ENCODE peak calls at places on chromosomes 12 and 14, in ten cellular contexts. X, F, U, N, C, B, S, E, H and Q are unnamed samples.

GRCh38 chr12:59927041-59927440 is 331.2 kb downstream of the SLC16A7 start:
- DNase-seq in C (no peak), F (no peak), S (no peak), U (no peak), B (no peak), X (no peak), H (no peak), N (no peak), E (no peak), Q (no peak)

GRCh38 chr14:21136024-21136423 is 19.8 kb downstream of the OR5AU1 start:
- DNase-seq in X (no peak), U (peak), C (no peak), F (no peak), B (no peak), N (peak), H (no peak), S (no peak), E (no peak), Q (no peak)

GRCh38 chr14:68935761-68936209 is 43.3 kb downstream of the ACTN1 start:
- DNase-seq in S (peak), E (no peak), H (no peak), F (no peak), N (no peak), B (no peak), U (no peak), X (no peak), C (no peak), Q (peak)

GRCh38 chr12:89016970-89017778 is 335.1 kb downstream of the DUSP6 start:
- DNase-seq in E (peak), B (peak), F (no peak), H (no peak), X (no peak), U (peak), C (peak), S (no peak), N (peak), Q (peak)

GRCh38 chr12:26701604-26702215 is 131.3 kb downstream of the ITPR2 start:
- DNase-seq in N (peak), S (no peak), U (peak), H (no peak), X (no peak), B (no peak), C (no peak), F (peak), E (no peak), Q (no peak)

GRCh38 chr14:31932675-31933074 is 144.4 kb upstream of the ARHGAP5 start:
- DNase-seq in S (no peak), C (no peak), H (no peak), N (no peak), F (no peak), U (no peak), X (no peak), E (no peak), B (no peak), Q (no peak)

GRCh38 chr12:119699199-119699765 is 31.3 kb downstream of the PRKAB1 start:
- DNase-seq in B (no peak), F (peak), C (no peak), U (no peak), E (no peak), N (no peak), X (no peak), H (no peak), S (no peak), Q (no peak)

GRCh38 chr14:61925043-61925442 is 162.8 kb downstream of the SNAPC1 start:
- DNase-seq in B (no peak), H (no peak), N (peak), F (no peak), S (no peak), C (peak), X (no peak), U (no peak), E (no peak), Q (no peak)

GRCh38 chr12:6767301-6767591 is 1.1 kb downstream of the PTMS start:
- DNase-seq in S (no peak), E (no peak), N (no peak), U (no peak), B (no peak), C (no peak), H (no peak), F (no peak), X (no peak), Q (no peak)

GRCh38 chr14:46344327-46344937 is 307.1 kb downstream of the RPL10L start:
- DNase-seq in S (no peak), C (peak), E (no peak), B (no peak), X (no peak), F (no peak), H (no peak), U (no peak), N (peak), Q (no peak)

GRCh38 chr12:120234643-120235368 is 30.7 kb downstream of the PXN start:
- DNase-seq in U (peak), S (peak), N (no peak), F (peak), X (peak), B (peak), C (peak), H (peak), E (no peak), Q (peak)

GRCh38 chr12:128408669-128409068 is 141.7 kb downstream of the TMEM132C start:
- DNase-seq in H (no peak), F (no peak), B (no peak), C (no peak), U (no peak), E (no peak), S (no peak), X (no peak), N (no peak), Q (no peak)

GRCh38 chr14:66495214-66496098 is 9.3 kb downstream of the CCDC196 start:
- DNase-seq in S (peak), C (peak), H (no peak), F (peak), U (peak), E (peak), X (no peak), B (no peak), N (peak), Q (peak)

GRCh38 chr14:23562822-23563472 is 4.6 kb downstream of the AP1G2 start:
- DNase-seq in N (peak), F (no peak), S (peak), C (peak), U (peak), X (no peak), B (peak), H (no peak), E (peak), Q (no peak)

GRCh38 chr14:30180219-30180618 is 252.6 kb upstream of the PRKD1 start:
- DNase-seq in F (no peak), N (no peak), X (no peak), H (no peak), E (no peak), B (no peak), S (no peak), U (no peak), C (no peak), Q (no peak)

GRCh38 chr12:104718581-104718980 is 239.5 kb downstream of the SLC41A2 start:
- DNase-seq in X (no peak), B (no peak), C (no peak), E (no peak), S (no peak), U (no peak), H (no peak), F (no peak), N (no peak), Q (no peak)

GRCh38 chr12:64544796-64545382 is 65.4 kb upstream of the RASSF3 start:
- DNase-seq in F (no peak), S (no peak), B (no peak), E (no peak), N (no peak), X (no peak), H (no peak), U (no peak), C (no peak), Q (no peak)

GRCh38 chr14:31568671-31569070 is 7.5 kb downstream of the NUBPL start:
- DNase-seq in E (no peak), X (no peak), U (no peak), F (peak), B (no peak), H (no peak), N (peak), S (no peak), C (no peak), Q (no peak)

GRCh38 chr12:74608376-74608775 is 70.7 kb downstream of the ATXN7L3B start:
- DNase-seq in N (no peak), H (no peak), E (no peak), U (no peak), F (no peak), B (no peak), C (no peak), X (no peak), S (no peak), Q (no peak)

GRCh38 chr14:22852940-22853767 is 16.8 kb downstream of the MMP14 start:
- DNase-seq in U (peak), F (no peak), H (peak), E (peak), X (peak), C (peak), B (peak), N (peak), S (peak), Q (peak)

GRCh38 chr14:50961606-50962259 is 17.4 kb upstream of the PYGL start:
- DNase-seq in S (no peak), H (no peak), B (no peak), X (no peak), N (no peak), C (no peak), E (no peak), U (peak), F (peak), Q (peak)

GRCh38 chr14:55098561-55098898 is 30.5 kb upstream of the LGALS3 start:
- DNase-seq in B (no peak), U (no peak), C (no peak), S (no peak), X (no peak), E (no peak), F (no peak), N (no peak), H (no peak), Q (no peak)

GRCh38 chr14:101412741-101413140 is 148.6 kb upstream of the DIO3 start:
- DNase-seq in C (no peak), N (no peak), E (no peak), X (no peak), B (no peak), S (no peak), H (no peak), U (peak), F (no peak), Q (no peak)

GRCh38 chr12:121465921-121466799 is 66.2 kb downstream of the RNF34 start:
- DNase-seq in C (peak), X (no peak), U (peak), F (no peak), S (peak), B (no peak), H (no peak), E (peak), N (peak), Q (no peak)

DNA sequence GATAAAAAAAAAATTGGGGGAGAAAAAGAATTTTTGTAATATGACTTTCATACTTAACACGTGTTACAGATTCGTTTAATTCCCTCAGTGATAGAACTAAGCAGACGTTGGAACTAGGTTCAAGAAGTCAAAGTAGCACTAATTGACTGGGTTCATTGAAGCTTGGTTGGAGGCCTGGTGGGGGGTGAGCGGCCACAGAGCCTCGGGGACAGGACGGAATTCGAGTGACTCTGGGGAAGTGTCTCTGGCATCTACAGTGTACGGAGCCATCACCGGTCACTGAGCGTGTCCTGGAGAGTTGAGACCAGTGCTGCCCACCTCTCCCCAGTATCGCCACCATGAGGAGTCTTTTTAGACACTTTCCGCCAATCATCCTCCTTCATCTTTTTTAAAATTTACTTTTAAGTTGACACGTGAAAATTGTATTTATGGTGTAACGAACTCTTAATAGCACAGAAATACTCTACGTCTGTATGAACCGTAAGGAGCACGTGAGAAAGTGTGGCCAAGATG is 1.3 kb downstream of the ZFYVE21 start:
- DNase-seq in N (no peak), H (no peak), B (no peak), F (no peak), C (no peak), X (no peak), E (no peak), S (no peak), U (no peak), Q (no peak)
- TF ChIP-seq CTCF in N (no peak), H (no peak), B (no peak), F (no peak), C (no peak), X (no peak), E (no peak), S (no peak), U (no peak), Q (no peak)

DNA sequence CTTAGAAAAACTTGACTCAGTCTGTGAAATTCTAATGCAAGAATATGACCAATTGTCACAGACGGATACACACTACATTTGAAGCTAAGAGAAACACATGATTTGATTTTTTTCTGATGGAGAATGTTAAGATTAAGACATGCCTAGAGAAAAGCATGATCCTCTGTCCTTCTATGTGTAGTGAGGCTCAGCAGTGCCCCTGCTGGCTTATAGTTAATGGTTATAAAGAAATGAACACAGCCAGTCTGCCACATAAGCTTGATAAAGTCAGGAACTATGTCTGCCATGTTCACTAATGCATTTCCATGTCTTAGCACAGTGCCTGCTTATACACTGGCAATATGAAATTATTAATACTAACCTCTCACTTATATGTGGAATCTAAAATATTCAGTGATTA is 168.1 kb upstream of the DAAM1 start:
- DNase-seq in H (no peak), S (no peak), E (no peak), C (peak), U (no peak), B (no peak), X (no peak), N (peak), F (no peak), Q (no peak)
- TF ChIP-seq CTCF in H (no peak), S (no peak), E (peak), C (peak), U (peak), B (peak), X (no peak), N (peak), F (peak), Q (no peak)

GRCh38 chr14:106790189-106791036 is 1264.0 kb downstream of the TMEM121 start:
- DNase-seq in S (peak), U (peak), E (peak), X (no peak), H (no peak), C (no peak), N (peak), B (peak), F (no peak), Q (peak)
- TF ChIP-seq CTCF in S (peak), U (peak), E (peak), X (peak), H (no peak), C (no peak), N (peak), B (peak), F (peak), Q (no peak)

GRCh38 chr14:75240781-75241180 is 37.8 kb upstream of the FOS start:
- DNase-seq in H (no peak), B (no peak), U (no peak), X (no peak), E (no peak), F (no peak), C (no peak), S (no peak), N (no peak), Q (no peak)

GRCh38 chr14:75234173-75234855 is 44.3 kb upstream of the FOS start:
- DNase-seq in H (peak), N (no peak), C (no peak), X (no peak), U (no peak), F (peak), B (peak), S (no peak), E (no peak), Q (no peak)

GRCh38 chr14:75242546-75243273 is 35.9 kb upstream of the FOS start:
- DNase-seq in S (no peak), X (no peak), E (no peak), F (peak), U (no peak), C (no peak), N (no peak), B (peak), H (no peak), Q (no peak)

GRCh38 chr14:75236897-75237296 is 41.7 kb upstream of the FOS start:
- DNase-seq in U (no peak), X (no peak), C (no peak), S (no peak), F (no peak), N (no peak), B (no peak), H (no peak), E (no peak), Q (no peak)

GRCh38 chr14:75238728-75239455 is 39.7 kb upstream of the FOS start:
- DNase-seq in E (no peak), X (no peak), S (peak), F (no peak), B (peak), H (no peak), N (no peak), C (no peak), U (no peak), Q (no peak)
- TF ChIP-seq CTCF in E (no peak), X (no peak), S (no peak), F (no peak), B (peak), H (no peak), N (no peak), C (no peak), U (no peak), Q (no peak)

GRCh38 chr12:48159976-48160525 is 2.7 kb upstream of the ASB8 start:
- DNase-seq in X (no peak), S (no peak), C (no peak), U (no peak), E (no peak), H (no peak), F (no peak), N (no peak), B (no peak), Q (no peak)

GRCh38 chr12:48156648-48157015 is 683 bp downstream of the ASB8 start:
- DNase-seq in F (no peak), U (no peak), N (peak), B (no peak), H (no peak), E (no peak), S (no peak), C (no peak), X (no peak), Q (no peak)

GRCh38 chr12:48157016-48157888 is at the start of gene ASB8:
- DNase-seq in E (peak), H (peak), S (peak), B (peak), F (peak), X (peak), U (peak), N (peak), C (peak), Q (peak)

GRCh38 chr12:48160807-48161206 is 3.5 kb upstream of the ASB8 start:
- DNase-seq in U (no peak), F (no peak), S (no peak), N (peak), E (no peak), B (no peak), X (no peak), C (no peak), H (no peak), Q (no peak)

DNA sequence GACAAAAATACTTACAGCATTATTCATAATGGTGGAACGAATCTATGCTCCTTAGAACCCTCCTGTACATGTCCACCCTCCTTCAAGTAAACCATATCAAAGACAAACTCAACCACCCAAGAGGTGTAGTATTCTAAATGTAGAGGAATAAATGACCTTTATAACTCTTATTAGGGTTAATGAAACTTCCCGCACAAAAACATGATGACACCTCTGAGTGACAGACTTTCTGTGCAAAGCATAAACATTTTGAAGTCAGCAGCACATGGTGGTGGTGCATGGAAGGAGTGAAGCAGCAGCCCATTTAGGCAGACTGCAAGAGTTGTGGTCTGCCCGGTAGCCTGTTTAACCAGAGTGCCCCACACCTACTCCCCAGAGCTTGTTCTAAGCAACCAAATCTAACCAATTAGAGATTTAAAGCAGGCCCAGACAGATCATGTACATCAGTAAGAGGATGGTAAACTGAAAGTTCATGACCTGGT is 615 bp upstream of the ASB8 start:
- DNase-seq in E (no peak), S (no peak), H (no peak), F (no peak), X (no peak), C (no peak), U (no peak), B (no peak), N (peak), Q (no peak)
- TF ChIP-seq CTCF in E (no peak), S (no peak), H (no peak), F (no peak), X (no peak), C (no peak), U (no peak), B (no peak), N (no peak), Q (no peak)

GRCh38 chr12:109988274-109988673 is 7.9 kb downstream of the GIT2 start:
- DNase-seq in F (no peak), C (no peak), E (no peak), N (no peak), U (no peak), B (no peak), X (no peak), S (no peak), H (no peak), Q (no peak)
- TF ChIP-seq CTCF in F (no peak), C (no peak), E (no peak), N (no peak), U (no peak), B (no peak), X (no peak), S (no peak), H (no peak), Q (no peak)

DNA sequence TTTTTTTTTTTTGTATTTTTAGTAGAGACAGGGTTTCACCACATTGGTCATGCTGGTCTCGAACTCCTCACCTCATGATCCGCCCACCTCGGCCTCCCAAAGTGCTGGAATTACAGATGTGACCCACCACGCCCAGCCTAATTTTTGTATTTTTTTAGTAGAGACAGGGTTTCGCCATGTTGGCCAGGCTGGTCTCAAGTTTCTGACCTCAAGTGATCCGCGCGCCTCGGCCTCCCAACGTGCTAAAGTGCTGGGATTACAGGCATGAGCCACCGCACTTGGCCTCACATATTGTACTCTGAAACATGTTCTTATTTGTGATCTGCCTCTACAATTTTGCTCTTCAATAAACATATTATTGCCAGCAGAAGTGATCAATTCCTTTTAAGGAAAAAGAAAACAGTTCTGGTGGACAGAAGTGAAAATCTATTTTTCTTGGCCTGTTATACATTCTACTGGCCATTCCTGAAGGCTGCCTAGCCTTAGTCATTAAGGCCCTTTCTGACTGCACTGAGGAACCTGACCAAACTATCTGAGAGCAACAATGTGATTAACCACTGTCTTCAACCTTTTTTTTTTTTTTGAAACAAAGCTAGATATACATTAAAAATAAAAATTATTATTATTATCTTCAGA is 36.1 kb downstream of the SNX6 start:
- DNase-seq in X (no peak), F (peak), U (no peak), S (no peak), N (no peak), C (no peak), B (no peak), E (no peak), H (no peak), Q (no peak)
- TF ChIP-seq CTCF in X (no peak), F (no peak), U (no peak), S (no peak), N (no peak), C (no peak), B (no peak), E (no peak), H (no peak), Q (no peak)